ENCODE peak calls at places on chromosomes 11 and 22, in nine cellular contexts. T is kidney; V is IMR-90; U is colonic mucosa; Q is GM23248; H is effector memory CD4-positive, alpha-beta T cell; N is HL-60; E is Peyer's patch; L is ovary. F is an unnamed sample.

GRCh38 chr11:71499125-71499524 is 27.9 kb upstream of the KRTAP5-7 start:
- DNase-seq in U (no peak), H (no peak), E (no peak), Q (no peak), N (peak; percentile 53), T (no peak), V (peak; percentile 8), L (no peak), F (no peak)

GRCh38 chr11:116547571-116547970 is 225.2 kb downstream of the BUD13 start:
- DNase-seq in N (no peak), L (no peak), U (no peak), T (no peak), H (no peak), Q (no peak), E (no peak), V (no peak), F (no peak)

GRCh38 chr11:1970956-1971355 is 23.8 kb downstream of the MRPL23 start:
- DNase-seq in L (peak; percentile 37), Q (no peak), U (no peak), T (peak; percentile 17), H (no peak), E (no peak), V (no peak), N (no peak), F (no peak)

GRCh38 chr11:110086892-110087309 is 6.3 kb upstream of the ZC3H12C start:
- DNase-seq in L (no peak), Q (peak; percentile 83), E (no peak), T (no peak), U (peak; percentile 47), N (no peak), V (peak; percentile 90), H (no peak), F (no peak)

GRCh38 chr11:76214968-76215548 is 8.8 kb upstream of the WNT11 start:
- DNase-seq in U (no peak), L (no peak), V (no peak), T (peak; percentile 27), H (no peak), E (no peak), Q (no peak), N (peak; percentile 43), F (no peak)

GRCh38 chr11:126658306-126659056 is 303.0 kb downstream of the ST3GAL4 start:
- DNase-seq in N (no peak), L (no peak), H (no peak), U (no peak), E (no peak), Q (peak; percentile 29), V (no peak), T (no peak), F (no peak)

GRCh38 chr22:21646608-21647590 is 4.8 kb downstream of the SDF2L1 start:
- DNase-seq in E (peak; percentile 82), N (peak; percentile 82), U (peak; percentile 84), T (no peak), V (peak; percentile 74), H (peak; percentile 67), Q (peak; percentile 85), L (peak; percentile 79), F (no peak)

GRCh38 chr11:109302591-109303334 is 119.2 kb upstream of the C11orf87 start:
- DNase-seq in V (no peak), Q (no peak), N (no peak), T (no peak), L (no peak), U (no peak), H (no peak), E (no peak), F (no peak)

GRCh38 chr22:39232806-39233735 is 11.7 kb downstream of the PDGFB start:
- DNase-seq in Q (no peak), L (no peak), E (no peak), N (no peak), U (no peak), T (peak; percentile 62), H (no peak), V (no peak), F (no peak)

GRCh38 chr22:39234867-39235687 is 9.7 kb downstream of the PDGFB start:
- DNase-seq in N (no peak), L (no peak), T (peak; percentile 93), E (no peak), H (no peak), Q (no peak), U (peak; percentile 76), V (no peak), F (no peak)

GRCh38 chr22:39232246-39232645 is 12.5 kb downstream of the PDGFB start:
- DNase-seq in L (no peak), N (no peak), T (no peak), U (no peak), Q (no peak), H (no peak), V (no peak), E (no peak), F (no peak)

GRCh38 chr22:39234157-39234793 is 10.5 kb downstream of the PDGFB start:
- DNase-seq in L (no peak), H (no peak), E (no peak), V (no peak), Q (no peak), U (no peak), N (no peak), T (peak; percentile 86), F (no peak)

GRCh38 chr22:39233736-39234120 is 11.1 kb downstream of the PDGFB start:
- DNase-seq in U (no peak), L (no peak), E (no peak), V (no peak), H (no peak), N (no peak), Q (no peak), T (peak; percentile 85), F (no peak)
- H3K27ac ChIP-seq in U (no peak overlapping the region), L (no peak overlapping the region), E (peak overlapping the region; percentile 36), V (no peak overlapping the region), H (no peak overlapping the region), N (no peak overlapping the region), Q (no peak overlapping the region), T (peak overlapping the region; percentile 90), F (peak overlapping the region; percentile 34)

GRCh38 chr11:695332-695605 is 247 bp upstream of the DEAF1 start:
- DNase-seq in V (no peak), L (no peak), U (no peak), N (no peak), T (no peak), H (no peak), E (no peak), Q (no peak), F (no peak)

GRCh38 chr11:697811-698311 is 2.2 kb downstream of the TMEM80 start:
- DNase-seq in L (no peak), E (no peak), N (peak; percentile 50), U (no peak), H (no peak), Q (peak; percentile 62), V (peak; percentile 76), T (no peak), F (no peak)

GRCh38 chr11:698493-699115 is 3.0 kb downstream of the TMEM80 start:
- DNase-seq in E (no peak), L (no peak), H (no peak), T (no peak), U (no peak), V (no peak), Q (no peak), N (no peak), F (no peak)

GRCh38 chr11:695606-696381 is at the start of gene TMEM80:
- DNase-seq in Q (peak; percentile 100), L (peak; percentile 100), V (peak; percentile 96), T (peak; percentile 100), N (peak; percentile 99), U (peak; percentile 99), H (peak; percentile 96), E (peak; percentile 99), F (peak; percentile 99)

DNA sequence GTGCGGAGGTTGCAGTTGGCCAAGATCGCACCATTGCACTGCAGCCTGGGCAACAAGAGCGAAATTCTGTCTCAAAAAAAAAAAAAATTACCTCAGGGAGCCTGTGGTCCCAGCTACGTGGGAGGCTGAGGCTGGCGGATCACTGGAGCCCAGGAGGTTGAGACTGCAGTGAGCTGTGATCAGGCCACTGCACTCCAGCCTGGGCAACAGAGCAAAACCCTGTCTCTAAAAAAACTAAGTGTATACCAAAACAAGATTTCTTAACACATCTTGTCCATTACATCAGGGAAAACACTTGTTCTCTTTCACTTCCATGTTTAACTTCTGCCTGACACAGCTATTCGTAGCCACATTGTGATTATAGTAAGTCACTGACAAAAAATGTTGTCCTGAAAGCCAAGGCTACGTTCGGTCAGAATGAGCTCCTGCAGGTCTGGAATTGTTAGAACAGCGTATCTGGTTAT is 1.4 kb downstream of the TMEM80 start:
- DNase-seq in E (peak; percentile 44), U (no peak), Q (peak; percentile 94), V (peak; percentile 90), T (no peak), N (peak; percentile 47), H (no peak), L (no peak), F (no peak)
- H3K4me3 ChIP-seq in E (no peak overlapping the region), U (no peak overlapping the region), Q (peak overlapping the region; percentile 84), V (no peak overlapping the region), T (no peak overlapping the region), N (peak overlapping the region; percentile 49), H (no peak overlapping the region), L (peak overlapping the region; percentile 100), F (peak overlapping the region; percentile 89)

DNA sequence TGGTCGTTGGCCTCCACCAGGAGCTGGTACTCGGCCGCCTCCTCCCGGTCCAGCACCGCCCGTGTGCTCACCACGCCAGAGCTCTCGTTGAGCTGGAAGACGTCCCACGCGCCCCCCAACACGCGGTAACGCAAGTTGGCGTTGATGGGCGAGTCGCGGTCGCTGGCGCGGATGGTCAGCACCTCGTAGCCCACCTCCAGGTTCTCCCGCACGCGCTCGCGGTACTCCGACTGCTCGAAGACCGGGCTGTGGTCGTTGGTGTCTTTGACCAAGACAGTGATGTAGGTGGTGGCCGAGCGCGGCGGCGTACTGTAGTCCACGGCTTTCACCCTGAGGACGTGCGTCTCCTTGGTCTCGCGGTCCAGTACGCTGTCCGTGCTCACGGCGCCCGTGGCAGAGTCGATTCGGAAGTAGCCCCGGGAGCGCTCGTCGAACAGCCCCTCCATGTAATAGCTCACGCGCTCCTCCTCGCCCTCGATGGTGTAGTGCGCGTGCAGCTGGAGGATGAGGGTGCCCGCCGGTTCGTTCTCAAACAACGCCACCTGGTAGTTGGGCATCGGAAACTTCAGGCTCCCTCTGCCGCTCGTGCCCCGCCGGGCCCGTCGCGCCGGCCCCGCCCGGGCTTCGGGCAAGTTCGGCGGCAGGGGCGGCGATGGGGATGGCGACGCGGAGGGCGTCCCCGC is 1.4 kb downstream of the CELSR1 start:
- DNase-seq in H (no peak), U (no peak), Q (no peak), N (no peak), E (no peak), V (no peak), L (no peak), T (peak; percentile 80), F (no peak)
- H3K27ac ChIP-seq in H (no peak overlapping the region), U (no peak overlapping the region), Q (no peak overlapping the region), N (no peak overlapping the region), E (no peak overlapping the region), V (no peak overlapping the region), L (no peak overlapping the region), T (no peak overlapping the region), F (no peak overlapping the region)

GRCh38 chr11:112929432-112929831 is 31.8 kb upstream of the NCAM1 start:
- DNase-seq in H (no peak), L (no peak), E (no peak), T (no peak), N (no peak), V (no peak), U (no peak), Q (no peak), F (no peak)

GRCh38 chr11:112932593-112932992 is 28.6 kb upstream of the NCAM1 start:
- DNase-seq in E (no peak), T (no peak), U (no peak), Q (no peak), H (no peak), V (no peak), L (peak; percentile 50), N (no peak), F (no peak)

GRCh38 chr11:112928136-112928535 is 33.1 kb upstream of the NCAM1 start:
- DNase-seq in V (no peak), T (no peak), L (no peak), H (no peak), E (no peak), Q (no peak), N (no peak), U (no peak), F (no peak)

GRCh38 chr11:112925516-112926310 is 35.5 kb upstream of the NCAM1 start:
- DNase-seq in L (no peak), V (no peak), U (no peak), Q (no peak), N (no peak), T (no peak), H (no peak), E (no peak), F (no peak)

GRCh38 chr11:112931686-112932085 is 29.5 kb upstream of the NCAM1 start:
- DNase-seq in L (no peak), U (no peak), T (no peak), V (no peak), N (no peak), E (no peak), H (no peak), Q (no peak), F (no peak)
- H3K4me3 ChIP-seq in L (no peak overlapping the region), U (no peak overlapping the region), T (no peak overlapping the region), V (no peak overlapping the region), N (no peak overlapping the region), E (no peak overlapping the region), H (no peak overlapping the region), Q (no peak overlapping the region), F (no peak overlapping the region)